ENCODE peak calls at places on chromosomes 3 and 15, in seven cellular contexts. M is cardiac fibroblast; G is iPS DF 6.9; S is A549; X is right cardiac atrium; L is epithelial cell of esophagus; N is CD8-positive, alpha-beta memory T cell. U is an unnamed sample.

GRCh38 chr3:55128201-55128870 is 200.5 kb upstream of the LRTM1 start:
- DNase-seq in M (peak), G (no peak), S (no peak), X (no peak), L (no peak), N (no peak), U (peak)

GRCh38 chr3:47522082-47522987 is 8.8 kb upstream of the ELP6 start:
- DNase-seq in M (peak), G (peak), S (peak), X (peak), L (peak), N (peak), U (peak)

GRCh38 chr3:132038198-132038825 is 3.5 kb upstream of the CPNE4 start:
- DNase-seq in M (peak), G (no peak), S (peak), X (no peak), L (peak), N (no peak), U (peak)

GRCh38 chr3:14097616-14098391 is 26.9 kb downstream of the CHCHD4 start:
- DNase-seq in M (no peak), G (no peak), S (no peak), X (no peak), L (no peak), N (no peak), U (no peak)

GRCh38 chr3:2156244-2156847 is 57.7 kb downstream of the CNTN4 start:
- DNase-seq in M (no peak), G (peak), S (peak), X (peak), L (no peak), N (no peak), U (peak)

GRCh38 chr15:73394782-73395181 is 26.0 kb upstream of the HCN4 start:
- DNase-seq in M (no peak), G (no peak), S (no peak), X (peak), L (no peak), N (no peak), U (no peak)

GRCh38 chr3:167861649-167862048 is 126.1 kb downstream of the SERPINI1 start:
- DNase-seq in M (no peak), G (no peak), S (peak), X (no peak), L (peak), N (no peak), U (no peak)

GRCh38 chr3:17183951-17184550 is 299.3 kb downstream of the PLCL2 start:
- DNase-seq in M (peak), G (no peak), S (peak), X (no peak), L (peak), N (no peak), U (no peak)

DNA sequence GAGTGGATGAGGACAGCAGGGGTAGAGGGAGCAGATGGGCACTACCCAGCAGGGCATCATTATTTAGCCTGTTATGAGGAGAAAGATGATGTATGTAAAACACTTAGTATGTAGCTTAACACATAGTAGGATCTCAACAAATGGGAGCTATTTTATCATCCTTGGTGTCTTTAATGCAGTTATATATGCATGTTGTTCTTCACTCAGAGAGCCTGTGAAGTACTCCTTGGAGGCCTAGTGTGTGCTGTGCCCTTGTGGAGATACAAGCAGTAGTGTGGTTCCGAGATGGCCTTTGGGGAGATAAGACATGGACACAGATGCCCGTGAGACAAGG is 124.2 kb downstream of the LIPC start:
- DNase-seq in M (no peak), G (no peak), S (no peak), X (no peak), L (no peak), N (no peak), U (no peak)
- H3K4me3 ChIP-seq in M (no peak), G (no peak), S (no peak), X (no peak), L (no peak), N (no peak), U (no peak)

GRCh38 chr3:119294889-119295769 is 946 bp downstream of the ARHGAP31 start:
- DNase-seq in M (peak), G (no peak), S (peak), X (peak), L (peak), N (peak), U (peak)

GRCh38 chr3:119297169-119297568 is 3.0 kb downstream of the ARHGAP31 start:
- DNase-seq in M (peak), G (no peak), S (no peak), X (peak), L (no peak), N (no peak), U (no peak)

GRCh38 chr3:119298565-119298941 is 4.4 kb downstream of the ARHGAP31 start:
- DNase-seq in M (no peak), G (no peak), S (no peak), X (no peak), L (no peak), N (no peak), U (no peak)

GRCh38 chr3:119295816-119296484 is 1.8 kb downstream of the ARHGAP31 start:
- DNase-seq in M (peak), G (no peak), S (no peak), X (no peak), L (no peak), N (no peak), U (no peak)

GRCh38 chr3:119296723-119297122 is 2.5 kb downstream of the ARHGAP31 start:
- DNase-seq in M (no peak), G (no peak), S (no peak), X (no peak), L (no peak), N (no peak), U (no peak)
- H3K4me3 ChIP-seq in M (peak), G (no peak), S (no peak), X (peak), L (no peak), N (no peak), U (no peak)

GRCh38 chr3:144296808-144297207 is 325.2 kb downstream of the DIPK2A start:
- DNase-seq in M (no peak), G (no peak), S (no peak), X (no peak), L (no peak), N (no peak), U (no peak)

GRCh38 chr3:144301863-144302262 is 330.2 kb downstream of the DIPK2A start:
- DNase-seq in M (no peak), G (no peak), S (no peak), X (no peak), L (no peak), N (no peak), U (no peak)
- H3K4me3 ChIP-seq in M (no peak), G (no peak), S (no peak), X (no peak), L (no peak), N (no peak), U (no peak)

GRCh38 chr15:91302588-91303439 is 202.8 kb downstream of the SV2B start:
- DNase-seq in M (peak), G (peak), S (peak), X (peak), L (peak), N (peak), U (peak)
- H3K4me3 ChIP-seq in M (no peak), G (no peak), S (no peak), X (no peak), L (no peak), N (no peak), U (no peak)

DNA sequence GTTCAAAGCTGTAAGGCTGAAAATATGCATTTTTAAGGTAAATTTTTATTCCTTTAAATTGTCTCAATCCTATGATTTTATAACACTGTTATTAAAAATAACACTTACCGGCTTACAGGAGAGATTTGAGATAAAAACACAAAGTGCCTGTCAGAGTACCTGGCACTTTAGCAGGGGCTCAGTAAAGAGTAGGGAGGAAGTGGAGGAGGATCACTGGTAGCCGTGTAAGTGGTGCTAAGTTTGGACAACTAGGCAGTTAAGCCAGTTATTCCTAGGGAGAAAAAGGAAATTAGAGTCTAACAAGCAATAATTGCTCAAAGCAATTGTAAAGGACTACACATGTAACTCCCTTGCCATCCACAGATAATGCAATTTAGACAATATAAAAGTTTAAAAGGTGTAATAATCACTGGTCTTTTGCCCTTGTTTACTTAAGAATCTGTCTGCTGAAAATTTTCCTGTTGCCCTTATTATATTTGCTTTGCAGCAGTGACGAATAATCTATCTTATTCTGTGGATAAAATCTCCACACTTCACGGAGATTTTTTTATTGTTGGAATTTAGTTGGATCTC is 204.8 kb downstream of the CDIN1 start:
- DNase-seq in M (no peak), G (no peak), S (no peak), X (no peak), L (no peak), N (no peak), U (no peak)
- H3K4me3 ChIP-seq in M (no peak), G (no peak), S (no peak), X (no peak), L (no peak), N (no peak), U (no peak)

GRCh38 chr15:100265641-100266035 is 76.1 kb downstream of the ADAMTS17 start:
- DNase-seq in M (no peak), G (no peak), S (no peak), X (no peak), L (no peak), N (no peak), U (no peak)
- H3K4me3 ChIP-seq in M (no peak), G (no peak), S (no peak), X (no peak), L (no peak), N (no peak), U (no peak)